ENCODE peak calls at places on chromosome 21, in four cellular contexts. V, G, T and O are unnamed samples.

GRCh38 chr21:41611966-41612606 is 104.1 kb upstream of the TMPRSS2 start:
- DNase-seq in V (peak; percentile 15), G (no peak), T (no peak), O (peak; percentile 43)

GRCh38 chr21:26127073-26127814 is 43.3 kb downstream of the APP start:
- DNase-seq in V (no peak), G (no peak), T (no peak), O (no peak)

GRCh38 chr21:34074283-34075098 is 1.1 kb downstream of the MRPS6 start:
- DNase-seq in V (no peak), G (peak; percentile 27), T (peak; percentile 22), O (peak; percentile 52)

GRCh38 chr21:26055841-26056264 is 114.7 kb downstream of the APP start:
- DNase-seq in V (no peak), G (no peak), T (no peak), O (no peak)

GRCh38 chr21:18449586-18449985 is 46.0 kb upstream of the TMPRSS15 start:
- DNase-seq in V (no peak), G (no peak), T (no peak), O (no peak)

GRCh38 chr21:34129971-34130597 is 56.7 kb downstream of the MRPS6 start:
- DNase-seq in V (peak; percentile 48), G (peak; percentile 21), T (peak; percentile 65), O (peak; percentile 52)

GRCh38 chr21:36478941-36479340 is 981 bp downstream of the CLDN14 start:
- DNase-seq in V (no peak), G (no peak), T (no peak), O (peak; percentile 55)

GRCh38 chr21:44005593-44005992 is 6.5 kb upstream of the TRAPPC10 start:
- DNase-seq in V (no peak), G (no peak), T (no peak), O (no peak)

GRCh38 chr21:40752125-40752524 is 94.8 kb downstream of the DSCAM start:
- DNase-seq in V (no peak), G (no peak), T (no peak), O (no peak)

GRCh38 chr21:43020771-43021170 is 46.4 kb downstream of the PKNOX1 start:
- DNase-seq in V (no peak), G (no peak), T (no peak), O (no peak)

GRCh38 chr21:42757422-42757821 is 104.0 kb downstream of the PDE9A start:
- DNase-seq in V (no peak), G (no peak), T (no peak), O (no peak)

GRCh38 chr21:37914211-37914900 is 1.9 kb downstream of the KCNJ6 start:
- DNase-seq in V (peak; percentile 22), G (peak; percentile 17), T (peak; percentile 54), O (peak; percentile 43)

GRCh38 chr21:36120304-36120902 is 14.5 kb upstream of the CBR3 start:
- DNase-seq in V (peak; percentile 8), G (peak; percentile 43), T (peak; percentile 52), O (peak; percentile 61)

GRCh38 chr21:46457801-46458314 is 833 bp upstream of the DIP2A start:
- DNase-seq in V (peak; percentile 40), G (peak; percentile 44), T (peak; percentile 66), O (peak; percentile 81)
- H2AFZ ChIP-seq in V (peak overlapping the region; percentile 99), G (peak overlapping the region; percentile 83), T (peak overlapping the region; percentile 6), O (peak overlapping the region; percentile 89)

GRCh38 chr21:45613881-45614280 is 29.6 kb upstream of the PCBP3 start:
- DNase-seq in V (no peak), G (no peak), T (no peak), O (no peak)

GRCh38 chr21:45615145-45615711 is 28.3 kb upstream of the PCBP3 start:
- DNase-seq in V (peak; percentile 31), G (no peak), T (no peak), O (peak; percentile 67)

GRCh38 chr21:45611296-45611695 is 32.2 kb upstream of the PCBP3 start:
- DNase-seq in V (no peak), G (no peak), T (no peak), O (no peak)

GRCh38 chr21:45613396-45613795 is 30.1 kb upstream of the PCBP3 start:
- DNase-seq in V (no peak), G (no peak), T (no peak), O (no peak)

DNA sequence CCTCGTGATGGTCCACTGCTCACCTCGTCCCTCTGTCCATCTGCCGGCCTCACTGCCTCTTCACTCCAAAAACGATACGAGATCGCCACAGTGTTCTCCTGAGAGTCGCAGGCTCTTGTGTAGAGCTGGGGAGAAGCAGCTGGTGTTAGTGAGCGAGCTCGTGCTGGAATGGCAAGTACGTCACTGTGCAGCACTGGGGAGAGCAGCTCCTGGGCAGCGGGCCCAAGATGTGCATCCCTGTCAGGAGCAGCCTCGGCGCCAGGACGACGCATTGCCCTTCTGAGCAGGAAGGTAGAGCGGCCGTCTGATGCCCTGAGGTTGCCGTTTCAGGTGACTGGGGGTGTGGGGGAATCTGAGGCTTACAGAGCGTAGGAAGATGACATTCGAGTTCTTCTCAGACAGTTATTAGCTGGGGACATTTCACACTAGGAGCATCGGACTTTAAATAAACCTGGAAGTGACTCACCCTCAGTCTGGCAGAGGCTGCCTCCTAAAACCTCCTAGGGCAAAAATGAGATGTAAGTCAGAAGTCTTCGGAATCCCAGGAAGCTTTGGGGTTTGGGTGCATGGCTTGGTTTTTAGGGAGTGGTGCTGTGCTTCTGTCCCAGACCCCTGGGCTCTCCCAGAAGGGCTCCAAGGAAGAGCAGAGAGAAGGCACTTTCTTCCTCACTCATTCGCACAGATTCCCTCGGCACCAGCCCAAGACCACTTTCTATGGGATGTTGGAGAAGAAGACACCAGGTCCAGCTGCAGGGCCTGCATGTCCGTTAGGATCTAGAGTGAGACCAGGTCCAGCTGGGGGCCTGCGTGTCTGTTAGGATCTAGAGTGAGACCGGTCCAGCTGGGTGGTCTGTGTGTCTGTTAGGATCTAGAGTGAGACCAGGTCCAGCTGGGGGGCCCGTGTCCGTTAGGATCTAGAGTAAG is 31.2 kb upstream of the PCBP3 start:
- DNase-seq in V (peak; percentile 90), G (peak; percentile 89), T (peak; percentile 45), O (peak; percentile 68)
- H3K4me2 ChIP-seq in V (peak overlapping the region; percentile 59), G (no peak overlapping the region), T (no peak overlapping the region), O (no peak overlapping the region)

GRCh38 chr21:45288441-45288841 is 746 bp upstream of the POFUT2 start:
- DNase-seq in V (no peak), G (no peak), T (no peak), O (peak; percentile 57)
- H2AFZ ChIP-seq in V (peak overlapping the region; percentile 64), G (no peak overlapping the region), T (no peak overlapping the region), O (no peak overlapping the region)

DNA sequence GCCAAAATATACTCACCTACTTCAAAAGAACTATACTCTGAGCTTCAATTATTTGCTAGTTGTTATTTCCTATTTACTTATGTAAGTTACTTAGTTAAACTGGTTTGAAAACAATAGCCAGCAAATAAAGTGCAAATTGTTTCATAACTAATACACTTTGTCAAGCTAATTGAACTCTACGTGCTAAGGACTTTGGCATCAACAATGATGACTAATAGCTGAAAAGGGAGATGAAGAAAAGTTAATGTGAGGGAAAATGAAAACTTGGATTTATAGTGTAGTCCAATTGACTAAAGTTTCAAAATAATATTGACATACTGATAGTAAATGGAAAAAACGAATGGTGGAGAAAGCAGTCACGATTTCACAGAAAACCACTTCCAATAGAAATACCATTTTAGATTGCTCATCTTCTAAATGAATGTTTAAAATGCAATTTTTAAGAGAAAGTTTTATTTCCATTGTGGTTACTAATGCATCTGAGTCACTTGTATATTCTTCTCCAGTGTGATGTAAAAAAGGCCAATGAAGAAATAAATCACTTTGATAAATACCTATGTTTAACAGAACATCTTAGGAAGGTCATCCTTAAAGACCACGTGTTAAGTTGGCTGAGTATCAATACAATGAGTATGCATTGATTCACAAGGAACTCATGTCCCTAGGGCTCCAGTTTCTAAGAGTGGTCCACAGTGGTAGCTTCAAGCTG is 455.2 kb downstream of the LTN1 start:
- DNase-seq in V (peak; percentile 100), G (peak; percentile 98), T (peak; percentile 84), O (peak; percentile 93)
- H3K4me2 ChIP-seq in V (peak overlapping the region; percentile 81), G (no peak overlapping the region), T (no peak overlapping the region), O (peak overlapping the region; percentile 38)

DNA sequence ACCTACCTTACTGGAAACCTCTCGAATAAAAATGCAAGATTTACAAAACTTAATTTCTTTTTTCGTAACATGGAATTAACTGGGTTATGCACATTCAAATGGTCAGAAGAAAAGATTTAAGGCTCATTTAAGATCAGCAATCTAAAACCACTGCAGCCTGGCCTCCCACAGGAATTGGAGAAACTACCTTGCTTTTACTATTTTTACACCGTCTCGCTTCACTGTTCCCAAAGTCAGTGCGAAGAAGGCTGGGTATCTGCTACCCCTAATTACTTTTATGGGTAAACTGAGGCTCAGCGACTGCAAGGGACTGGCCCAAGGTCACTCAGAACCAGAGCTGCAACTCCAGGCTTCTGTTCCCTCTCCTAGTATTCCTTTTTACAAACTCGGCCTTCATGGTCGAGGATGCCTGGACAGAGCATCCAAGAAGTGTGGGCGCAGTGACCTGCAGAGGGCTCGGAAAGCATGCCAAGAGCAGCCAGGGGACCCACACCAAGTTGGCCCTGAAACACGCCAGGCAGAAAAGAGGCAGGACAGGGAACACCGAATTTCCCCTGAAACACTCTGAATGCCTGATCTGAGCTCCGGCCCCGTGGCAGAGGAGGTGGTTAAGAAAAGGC is 931 bp downstream of the PAXBP1 start:
- DNase-seq in V (peak; percentile 8), G (no peak), T (peak; percentile 47), O (peak; percentile 62)
- H2AFZ ChIP-seq in V (peak overlapping the region; percentile 99), G (peak overlapping the region; percentile 65), T (peak overlapping the region; percentile 91), O (peak overlapping the region; percentile 88)

DNA sequence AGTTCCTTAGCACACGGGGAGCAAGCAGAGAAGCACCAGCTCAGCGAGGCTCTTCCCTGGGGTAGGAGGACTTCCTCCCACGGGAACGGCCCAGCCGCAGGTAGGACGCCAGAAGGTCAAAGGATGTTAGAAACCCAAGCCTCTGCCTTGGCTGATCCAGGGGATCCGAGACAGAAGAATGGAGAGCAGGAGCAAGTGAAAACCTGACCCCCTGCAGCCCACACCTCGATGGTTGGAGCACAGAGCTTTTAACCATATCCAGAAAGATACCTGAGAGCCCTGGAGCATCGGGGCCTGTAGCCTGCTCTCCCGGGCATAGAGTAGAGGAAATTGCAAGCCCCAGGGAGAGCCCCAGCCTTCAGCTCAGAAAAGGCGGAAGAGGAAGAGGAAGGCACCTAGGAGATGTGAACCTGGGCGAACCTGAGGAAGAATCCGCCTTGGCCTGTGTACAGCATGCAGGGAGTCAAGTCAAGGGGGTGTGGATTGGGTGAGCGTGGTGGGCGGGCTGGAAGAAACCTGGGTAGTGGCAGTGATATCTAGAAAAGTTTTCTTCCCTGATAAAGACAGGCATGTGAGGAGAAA is 76.3 kb downstream of the PSMG1 start:
- DNase-seq in V (no peak), G (no peak), T (no peak), O (no peak)
- H3K4me2 ChIP-seq in V (no peak overlapping the region), G (no peak overlapping the region), T (no peak overlapping the region), O (no peak overlapping the region)

DNA sequence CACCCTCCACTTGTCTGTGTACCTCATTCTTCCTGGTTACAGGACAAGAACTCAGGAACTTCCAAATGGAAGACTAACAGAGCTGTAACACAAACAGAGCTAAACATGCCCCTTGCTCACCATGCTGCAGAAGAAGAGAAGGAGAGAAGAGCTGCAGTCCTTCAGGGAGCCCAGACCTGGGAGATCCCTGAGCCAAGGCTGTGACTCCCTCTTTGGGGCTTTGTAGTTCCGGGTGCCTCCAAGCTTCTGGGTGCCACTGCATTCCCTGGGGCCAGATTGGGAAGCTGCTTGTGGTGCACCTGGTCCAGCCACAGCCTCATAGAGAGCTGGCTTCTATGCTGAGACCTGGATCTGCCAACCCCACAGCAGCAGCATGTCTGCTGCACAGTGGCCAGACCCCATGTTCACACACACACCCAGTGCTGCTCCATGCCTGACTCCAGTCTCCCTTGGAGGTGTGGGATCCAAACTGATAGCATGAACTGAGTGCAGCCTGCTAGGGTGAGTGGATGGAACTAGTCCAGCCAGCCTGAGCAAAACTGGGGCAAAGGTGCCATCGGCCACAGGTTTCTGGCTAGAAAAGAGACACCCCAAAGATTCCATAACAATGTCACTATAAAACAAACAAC is 263.0 kb upstream of the NRIP1 start:
- DNase-seq in V (no peak), G (no peak), T (no peak), O (no peak)
- H2AFZ ChIP-seq in V (no peak overlapping the region), G (no peak overlapping the region), T (no peak overlapping the region), O (no peak overlapping the region)

GRCh38 chr21:32257952-32258785 is 20.7 kb downstream of the MIS18A start:
- DNase-seq in V (peak; percentile 85), G (peak; percentile 88), T (peak; percentile 86), O (peak; percentile 93)
- H3K4me2 ChIP-seq in V (peak overlapping the region; percentile 6), G (no peak overlapping the region), T (no peak overlapping the region), O (peak overlapping the region; percentile 29)

GRCh38 chr21:39673163-39673562 is 60.4 kb downstream of the B3GALT5 start:
- DNase-seq in V (no peak), G (no peak), T (no peak), O (no peak)
- H2AFZ ChIP-seq in V (no peak overlapping the region), G (no peak overlapping the region), T (no peak overlapping the region), O (no peak overlapping the region)